ENCODE peak calls at places on chromosome 16, in eight cellular contexts. One of them, this sample, is unnamed.

GRCh38 chr16:11880047-11880446 is 28.7 kb upstream of the RSL1D1 start:
- DNase-seq in mesenchymal stem cell: no peak
- DNase-seq in hippocampal formation: no peak
- DNase-seq in psoas muscle: no peak
- DNase-seq in lung microvascular endothelial cell: no peak
- DNase-seq in ACHN: no peak
- DNase-seq in HEK293T: no peak
- DNase-seq in stimulated activated CD8-positive, alpha-beta memory T cell treated with anti-CD3 and anti-CD28 coated beads, Interleukin-2, amount 100 ng/mL, for 1 hour: no peak
- DNase-seq in this sample: no peak

GRCh38 chr16:23679986-23680336 is 1.3 kb downstream of the PLK1 start:
- DNase-seq in mesenchymal stem cell: no peak
- DNase-seq in hippocampal formation: no peak
- DNase-seq in psoas muscle: no peak
- DNase-seq in lung microvascular endothelial cell: no peak
- DNase-seq in ACHN: no peak
- DNase-seq in HEK293T: no peak
- DNase-seq in stimulated activated CD8-positive, alpha-beta memory T cell treated with anti-CD3 and anti-CD28 coated beads, Interleukin-2, amount 100 ng/mL, for 1 hour: no peak
- DNase-seq in this sample: no peak

GRCh38 chr16:10039220-10040096 is 142.8 kb downstream of the GRIN2A start:
- DNase-seq in mesenchymal stem cell: peak
- DNase-seq in hippocampal formation: peak
- DNase-seq in psoas muscle: no peak
- DNase-seq in lung microvascular endothelial cell: peak
- DNase-seq in ACHN: peak
- DNase-seq in HEK293T: peak
- DNase-seq in stimulated activated CD8-positive, alpha-beta memory T cell treated with anti-CD3 and anti-CD28 coated beads, Interleukin-2, amount 100 ng/mL, for 1 hour: no peak
- DNase-seq in this sample: peak

GRCh38 chr16:89412811-89413210 is 77.5 kb downstream of the ANKRD11 start:
- DNase-seq in mesenchymal stem cell: peak
- DNase-seq in hippocampal formation: no peak
- DNase-seq in psoas muscle: no peak
- DNase-seq in lung microvascular endothelial cell: peak
- DNase-seq in ACHN: no peak
- DNase-seq in HEK293T: no peak
- DNase-seq in stimulated activated CD8-positive, alpha-beta memory T cell treated with anti-CD3 and anti-CD28 coated beads, Interleukin-2, amount 100 ng/mL, for 1 hour: no peak
- DNase-seq in this sample: no peak

GRCh38 chr16:2520097-2520783 is at the start of gene AMDHD2:
- DNase-seq in mesenchymal stem cell: peak
- DNase-seq in hippocampal formation: peak
- DNase-seq in psoas muscle: peak
- DNase-seq in lung microvascular endothelial cell: peak
- DNase-seq in ACHN: peak
- DNase-seq in HEK293T: peak
- DNase-seq in stimulated activated CD8-positive, alpha-beta memory T cell treated with anti-CD3 and anti-CD28 coated beads, Interleukin-2, amount 100 ng/mL, for 1 hour: peak
- DNase-seq in this sample: peak

GRCh38 chr16:5025171-5025632 is 8.5 kb downstream of the NAGPA start:
- DNase-seq in mesenchymal stem cell: no peak
- DNase-seq in hippocampal formation: peak
- DNase-seq in psoas muscle: no peak
- DNase-seq in lung microvascular endothelial cell: no peak
- DNase-seq in ACHN: peak
- DNase-seq in HEK293T: no peak
- DNase-seq in stimulated activated CD8-positive, alpha-beta memory T cell treated with anti-CD3 and anti-CD28 coated beads, Interleukin-2, amount 100 ng/mL, for 1 hour: no peak
- DNase-seq in this sample: no peak

GRCh38 chr16:825298-826061 is 24.9 kb upstream of the GNG13 start:
- DNase-seq in mesenchymal stem cell: no peak
- DNase-seq in hippocampal formation: peak
- DNase-seq in psoas muscle: peak
- DNase-seq in lung microvascular endothelial cell: no peak
- DNase-seq in ACHN: no peak
- DNase-seq in HEK293T: peak
- DNase-seq in stimulated activated CD8-positive, alpha-beta memory T cell treated with anti-CD3 and anti-CD28 coated beads, Interleukin-2, amount 100 ng/mL, for 1 hour: no peak
- DNase-seq in this sample: no peak

GRCh38 chr16:12826559-12826958 is 22.9 kb upstream of the CPPED1 start:
- DNase-seq in mesenchymal stem cell: no peak
- DNase-seq in hippocampal formation: no peak
- DNase-seq in psoas muscle: no peak
- DNase-seq in lung microvascular endothelial cell: no peak
- DNase-seq in ACHN: no peak
- DNase-seq in HEK293T: no peak
- DNase-seq in stimulated activated CD8-positive, alpha-beta memory T cell treated with anti-CD3 and anti-CD28 coated beads, Interleukin-2, amount 100 ng/mL, for 1 hour: no peak
- DNase-seq in this sample: no peak

GRCh38 chr16:19356024-19356952 is 61.4 kb upstream of the TMC5 start:
- DNase-seq in mesenchymal stem cell: no peak
- DNase-seq in hippocampal formation: no peak
- DNase-seq in psoas muscle: no peak
- DNase-seq in lung microvascular endothelial cell: no peak
- DNase-seq in ACHN: no peak
- DNase-seq in HEK293T: no peak
- DNase-seq in stimulated activated CD8-positive, alpha-beta memory T cell treated with anti-CD3 and anti-CD28 coated beads, Interleukin-2, amount 100 ng/mL, for 1 hour: no peak
- DNase-seq in this sample: no peak

GRCh38 chr16:23836404-23837291 is 865 bp downstream of the PRKCB start:
- DNase-seq in mesenchymal stem cell: no peak
- DNase-seq in hippocampal formation: no peak
- DNase-seq in psoas muscle: peak
- DNase-seq in lung microvascular endothelial cell: no peak
- DNase-seq in ACHN: no peak
- DNase-seq in HEK293T: peak
- DNase-seq in stimulated activated CD8-positive, alpha-beta memory T cell treated with anti-CD3 and anti-CD28 coated beads, Interleukin-2, amount 100 ng/mL, for 1 hour: no peak
- DNase-seq in this sample: no peak

GRCh38 chr16:4032768-4033167 is 83.5 kb downstream of the ADCY9 start:
- DNase-seq in mesenchymal stem cell: no peak
- DNase-seq in hippocampal formation: no peak
- DNase-seq in psoas muscle: peak
- DNase-seq in lung microvascular endothelial cell: no peak
- DNase-seq in ACHN: no peak
- DNase-seq in HEK293T: no peak
- DNase-seq in stimulated activated CD8-positive, alpha-beta memory T cell treated with anti-CD3 and anti-CD28 coated beads, Interleukin-2, amount 100 ng/mL, for 1 hour: no peak
- DNase-seq in this sample: no peak

GRCh38 chr16:5196204-5196603 is 98.6 kb upstream of the EEF2KMT start:
- DNase-seq in mesenchymal stem cell: no peak
- DNase-seq in hippocampal formation: no peak
- DNase-seq in psoas muscle: no peak
- DNase-seq in lung microvascular endothelial cell: no peak
- DNase-seq in ACHN: no peak
- DNase-seq in HEK293T: no peak
- DNase-seq in stimulated activated CD8-positive, alpha-beta memory T cell treated with anti-CD3 and anti-CD28 coated beads, Interleukin-2, amount 100 ng/mL, for 1 hour: no peak
- DNase-seq in this sample: no peak

GRCh38 chr16:52861614-52862022 is 191.1 kb downstream of the CHD9NB start:
- DNase-seq in mesenchymal stem cell: peak
- DNase-seq in hippocampal formation: no peak
- DNase-seq in psoas muscle: no peak
- DNase-seq in lung microvascular endothelial cell: peak
- DNase-seq in ACHN: peak
- DNase-seq in HEK293T: peak
- DNase-seq in stimulated activated CD8-positive, alpha-beta memory T cell treated with anti-CD3 and anti-CD28 coated beads, Interleukin-2, amount 100 ng/mL, for 1 hour: no peak
- DNase-seq in this sample: peak

GRCh38 chr16:69084301-69084700 is 21.2 kb upstream of the HAS3 start:
- DNase-seq in mesenchymal stem cell: no peak
- DNase-seq in hippocampal formation: no peak
- DNase-seq in psoas muscle: no peak
- DNase-seq in lung microvascular endothelial cell: peak
- DNase-seq in ACHN: no peak
- DNase-seq in HEK293T: no peak
- DNase-seq in stimulated activated CD8-positive, alpha-beta memory T cell treated with anti-CD3 and anti-CD28 coated beads, Interleukin-2, amount 100 ng/mL, for 1 hour: no peak
- DNase-seq in this sample: no peak

GRCh38 chr16:7161886-7162285 is 170.8 kb upstream of the RBFOX1 start:
- DNase-seq in mesenchymal stem cell: no peak
- DNase-seq in hippocampal formation: no peak
- DNase-seq in psoas muscle: no peak
- DNase-seq in lung microvascular endothelial cell: no peak
- DNase-seq in ACHN: no peak
- DNase-seq in HEK293T: no peak
- DNase-seq in stimulated activated CD8-positive, alpha-beta memory T cell treated with anti-CD3 and anti-CD28 coated beads, Interleukin-2, amount 100 ng/mL, for 1 hour: no peak
- DNase-seq in this sample: no peak

GRCh38 chr16:88527186-88527936 is 42.8 kb upstream of the ZC3H18 start:
- DNase-seq in mesenchymal stem cell: peak
- DNase-seq in hippocampal formation: peak
- DNase-seq in psoas muscle: peak
- DNase-seq in lung microvascular endothelial cell: peak
- DNase-seq in ACHN: peak
- DNase-seq in HEK293T: peak
- DNase-seq in stimulated activated CD8-positive, alpha-beta memory T cell treated with anti-CD3 and anti-CD28 coated beads, Interleukin-2, amount 100 ng/mL, for 1 hour: peak
- DNase-seq in this sample: peak

GRCh38 chr16:31277659-31278260 is 18.0 kb downstream of the ITGAM start:
- DNase-seq in mesenchymal stem cell: no peak
- DNase-seq in hippocampal formation: no peak
- DNase-seq in psoas muscle: no peak
- DNase-seq in lung microvascular endothelial cell: no peak
- DNase-seq in ACHN: no peak
- DNase-seq in HEK293T: no peak
- DNase-seq in stimulated activated CD8-positive, alpha-beta memory T cell treated with anti-CD3 and anti-CD28 coated beads, Interleukin-2, amount 100 ng/mL, for 1 hour: no peak
- DNase-seq in this sample: no peak

GRCh38 chr16:23026777-23027362 is 122.4 kb downstream of the USP31 start:
- DNase-seq in mesenchymal stem cell: peak
- DNase-seq in hippocampal formation: no peak
- DNase-seq in psoas muscle: no peak
- DNase-seq in lung microvascular endothelial cell: peak
- DNase-seq in ACHN: peak
- DNase-seq in HEK293T: peak
- DNase-seq in stimulated activated CD8-positive, alpha-beta memory T cell treated with anti-CD3 and anti-CD28 coated beads, Interleukin-2, amount 100 ng/mL, for 1 hour: no peak
- DNase-seq in this sample: peak

GRCh38 chr16:2715519-2715918 is 4.5 kb downstream of the PRSS27 start:
- DNase-seq in mesenchymal stem cell: peak
- DNase-seq in hippocampal formation: no peak
- DNase-seq in psoas muscle: peak
- DNase-seq in lung microvascular endothelial cell: peak
- DNase-seq in ACHN: peak
- DNase-seq in HEK293T: no peak
- DNase-seq in stimulated activated CD8-positive, alpha-beta memory T cell treated with anti-CD3 and anti-CD28 coated beads, Interleukin-2, amount 100 ng/mL, for 1 hour: peak
- DNase-seq in this sample: peak

GRCh38 chr16:57444711-57445110 is 2.5 kb downstream of the CIAPIN1 start:
- DNase-seq in mesenchymal stem cell: peak
- DNase-seq in hippocampal formation: no peak
- DNase-seq in psoas muscle: no peak
- DNase-seq in lung microvascular endothelial cell: no peak
- DNase-seq in ACHN: no peak
- DNase-seq in HEK293T: no peak
- DNase-seq in stimulated activated CD8-positive, alpha-beta memory T cell treated with anti-CD3 and anti-CD28 coated beads, Interleukin-2, amount 100 ng/mL, for 1 hour: no peak
- DNase-seq in this sample: no peak

GRCh38 chr16:27273670-27274522 is 5.3 kb upstream of the NSMCE1 start:
- DNase-seq in mesenchymal stem cell: peak
- DNase-seq in hippocampal formation: no peak
- DNase-seq in psoas muscle: no peak
- DNase-seq in lung microvascular endothelial cell: no peak
- DNase-seq in ACHN: peak
- DNase-seq in HEK293T: no peak
- DNase-seq in stimulated activated CD8-positive, alpha-beta memory T cell treated with anti-CD3 and anti-CD28 coated beads, Interleukin-2, amount 100 ng/mL, for 1 hour: no peak
- DNase-seq in this sample: no peak

GRCh38 chr16:85448557-85449194 is 164.4 kb upstream of the GSE1 start:
- DNase-seq in mesenchymal stem cell: no peak
- DNase-seq in hippocampal formation: no peak
- DNase-seq in psoas muscle: no peak
- DNase-seq in lung microvascular endothelial cell: no peak
- DNase-seq in ACHN: no peak
- DNase-seq in HEK293T: no peak
- DNase-seq in stimulated activated CD8-positive, alpha-beta memory T cell treated with anti-CD3 and anti-CD28 coated beads, Interleukin-2, amount 100 ng/mL, for 1 hour: peak
- DNase-seq in this sample: no peak

GRCh38 chr16:17161034-17161433 is 309.7 kb downstream of the XYLT1 start:
- DNase-seq in mesenchymal stem cell: no peak
- DNase-seq in hippocampal formation: no peak
- DNase-seq in psoas muscle: no peak
- DNase-seq in lung microvascular endothelial cell: no peak
- DNase-seq in ACHN: no peak
- DNase-seq in HEK293T: no peak
- DNase-seq in stimulated activated CD8-positive, alpha-beta memory T cell treated with anti-CD3 and anti-CD28 coated beads, Interleukin-2, amount 100 ng/mL, for 1 hour: no peak
- DNase-seq in this sample: no peak

GRCh38 chr16:87288753-87289362 is 28.3 kb downstream of the C16orf95 start:
- DNase-seq in mesenchymal stem cell: peak
- DNase-seq in hippocampal formation: no peak
- DNase-seq in psoas muscle: no peak
- DNase-seq in lung microvascular endothelial cell: no peak
- DNase-seq in ACHN: no peak
- DNase-seq in HEK293T: no peak
- DNase-seq in stimulated activated CD8-positive, alpha-beta memory T cell treated with anti-CD3 and anti-CD28 coated beads, Interleukin-2, amount 100 ng/mL, for 1 hour: no peak
- DNase-seq in this sample: no peak

GRCh38 chr16:9534759-9535158 is 443.3 kb downstream of the HAPSTR1 start:
- DNase-seq in mesenchymal stem cell: no peak
- DNase-seq in hippocampal formation: no peak
- DNase-seq in psoas muscle: no peak
- DNase-seq in lung microvascular endothelial cell: no peak
- DNase-seq in ACHN: no peak
- DNase-seq in HEK293T: no peak
- DNase-seq in stimulated activated CD8-positive, alpha-beta memory T cell treated with anti-CD3 and anti-CD28 coated beads, Interleukin-2, amount 100 ng/mL, for 1 hour: no peak
- DNase-seq in this sample: no peak

GRCh38 chr16:346587-346986 is 5.9 kb downstream of the AXIN1 start:
- DNase-seq in mesenchymal stem cell: peak
- DNase-seq in hippocampal formation: no peak
- DNase-seq in psoas muscle: no peak
- DNase-seq in lung microvascular endothelial cell: no peak
- DNase-seq in ACHN: peak
- DNase-seq in HEK293T: no peak
- DNase-seq in stimulated activated CD8-positive, alpha-beta memory T cell treated with anti-CD3 and anti-CD28 coated beads, Interleukin-2, amount 100 ng/mL, for 1 hour: no peak
- DNase-seq in this sample: no peak

GRCh38 chr16:86808863-86809444 is 230.6 kb downstream of the FOXL1 start:
- DNase-seq in mesenchymal stem cell: no peak
- DNase-seq in hippocampal formation: no peak
- DNase-seq in psoas muscle: no peak
- DNase-seq in lung microvascular endothelial cell: no peak
- DNase-seq in ACHN: no peak
- DNase-seq in HEK293T: no peak
- DNase-seq in stimulated activated CD8-positive, alpha-beta memory T cell treated with anti-CD3 and anti-CD28 coated beads, Interleukin-2, amount 100 ng/mL, for 1 hour: no peak
- DNase-seq in this sample: no peak

GRCh38 chr16:65621640-65622039 is 499.8 kb upstream of the CDH11 start:
- DNase-seq in mesenchymal stem cell: no peak
- DNase-seq in hippocampal formation: no peak
- DNase-seq in psoas muscle: no peak
- DNase-seq in lung microvascular endothelial cell: no peak
- DNase-seq in ACHN: no peak
- DNase-seq in HEK293T: no peak
- DNase-seq in stimulated activated CD8-positive, alpha-beta memory T cell treated with anti-CD3 and anti-CD28 coated beads, Interleukin-2, amount 100 ng/mL, for 1 hour: no peak
- DNase-seq in this sample: no peak

GRCh38 chr16:51248217-51248616 is 97.1 kb upstream of the SALL1 start:
- DNase-seq in mesenchymal stem cell: no peak
- DNase-seq in hippocampal formation: no peak
- DNase-seq in psoas muscle: no peak
- DNase-seq in lung microvascular endothelial cell: no peak
- DNase-seq in ACHN: no peak
- DNase-seq in HEK293T: no peak
- DNase-seq in stimulated activated CD8-positive, alpha-beta memory T cell treated with anti-CD3 and anti-CD28 coated beads, Interleukin-2, amount 100 ng/mL, for 1 hour: no peak
- DNase-seq in this sample: no peak

GRCh38 chr16:77763994-77764393 is 24.4 kb upstream of the VAT1L start:
- DNase-seq in mesenchymal stem cell: no peak
- DNase-seq in hippocampal formation: no peak
- DNase-seq in psoas muscle: no peak
- DNase-seq in lung microvascular endothelial cell: no peak
- DNase-seq in ACHN: no peak
- DNase-seq in HEK293T: no peak
- DNase-seq in stimulated activated CD8-positive, alpha-beta memory T cell treated with anti-CD3 and anti-CD28 coated beads, Interleukin-2, amount 100 ng/mL, for 1 hour: no peak
- DNase-seq in this sample: no peak

GRCh38 chr16:53504161-53504663 is 1.2 kb upstream of the AKTIP start:
- DNase-seq in mesenchymal stem cell: no peak
- DNase-seq in hippocampal formation: peak
- DNase-seq in psoas muscle: peak
- DNase-seq in lung microvascular endothelial cell: no peak
- DNase-seq in ACHN: peak
- DNase-seq in HEK293T: no peak
- DNase-seq in stimulated activated CD8-positive, alpha-beta memory T cell treated with anti-CD3 and anti-CD28 coated beads, Interleukin-2, amount 100 ng/mL, for 1 hour: no peak
- DNase-seq in this sample: no peak

GRCh38 chr16:58099956-58100300 is 29.3 kb downstream of the CFAP20 start:
- DNase-seq in mesenchymal stem cell: no peak
- DNase-seq in hippocampal formation: no peak
- DNase-seq in psoas muscle: no peak
- DNase-seq in lung microvascular endothelial cell: no peak
- DNase-seq in ACHN: no peak
- DNase-seq in HEK293T: no peak
- DNase-seq in stimulated activated CD8-positive, alpha-beta memory T cell treated with anti-CD3 and anti-CD28 coated beads, Interleukin-2, amount 100 ng/mL, for 1 hour: no peak
- DNase-seq in this sample: no peak

GRCh38 chr16:10383626-10384025 is 2.2 kb upstream of the ATF7IP2 start:
- DNase-seq in mesenchymal stem cell: no peak
- DNase-seq in hippocampal formation: no peak
- DNase-seq in psoas muscle: no peak
- DNase-seq in lung microvascular endothelial cell: no peak
- DNase-seq in ACHN: no peak
- DNase-seq in HEK293T: no peak
- DNase-seq in stimulated activated CD8-positive, alpha-beta memory T cell treated with anti-CD3 and anti-CD28 coated beads, Interleukin-2, amount 100 ng/mL, for 1 hour: no peak
- DNase-seq in this sample: no peak

GRCh38 chr16:48535831-48536599 is 74.0 kb downstream of the N4BP1 start:
- DNase-seq in mesenchymal stem cell: peak
- DNase-seq in hippocampal formation: peak
- DNase-seq in psoas muscle: peak
- DNase-seq in lung microvascular endothelial cell: no peak
- DNase-seq in ACHN: no peak
- DNase-seq in HEK293T: no peak
- DNase-seq in stimulated activated CD8-positive, alpha-beta memory T cell treated with anti-CD3 and anti-CD28 coated beads, Interleukin-2, amount 100 ng/mL, for 1 hour: no peak
- DNase-seq in this sample: no peak

This sample was measured in kidney glomerular epithelial cell.